ENCODE peak calls at places on chromosome 17, in nine cellular contexts. Y is SK-N-MC, C is endothelial cell of umbilical vein, T is K562, V is prostate gland, F is HL-60, Q is sigmoid colon, N is GM12891, J is vagina. G is an unnamed sample.

GRCh38 chr17:78572277-78573205 is 4.7 kb downstream of the DNAH17 start:
- DNase-seq in Q (no peak), C (no peak), J (no peak), N (no peak), V (no peak), Y (no peak), T (no peak), F (no peak), G (no peak)

GRCh38 chr17:43402078-43402477 is 3.3 kb downstream of the ARL4D start:
- DNase-seq in F (no peak), N (no peak), V (no peak), J (no peak), C (no peak), Q (peak), Y (no peak), T (no peak), G (no peak)

GRCh38 chr17:45234641-45235040 is 13.0 kb downstream of the FMNL1 start:
- DNase-seq in J (no peak), F (no peak), Y (no peak), C (no peak), T (peak), V (no peak), N (no peak), Q (no peak), G (no peak)

GRCh38 chr17:40443988-40444899 is 994 bp downstream of the IGFBP4 start:
- DNase-seq in N (no peak), T (no peak), C (peak), V (no peak), Y (no peak), F (no peak), Q (no peak), J (no peak), G (no peak)

GRCh38 chr17:3944485-3945388 is 19.5 kb downstream of the ATP2A3 start:
- DNase-seq in Q (peak), J (no peak), Y (no peak), V (peak), F (no peak), C (peak), T (peak), N (peak), G (peak)

GRCh38 chr17:76753061-76753961 is 15.4 kb downstream of the MFSD11 start:
- DNase-seq in Y (no peak), N (no peak), F (no peak), T (no peak), J (no peak), Q (no peak), C (no peak), V (no peak), G (no peak)

GRCh38 chr17:885971-886571 is 93.5 kb downstream of the NXN start:
- DNase-seq in C (no peak), T (no peak), N (no peak), J (no peak), F (no peak), V (peak), Q (peak), Y (no peak), G (peak)

GRCh38 chr17:82338858-82339633 is 5.5 kb upstream of the SECTM1 start:
- DNase-seq in T (peak), Y (no peak), Q (peak), V (peak), J (no peak), F (no peak), N (no peak), C (peak), G (no peak)

GRCh38 chr17:57697197-57697596 is 47.9 kb downstream of the CCDC182 start:
- DNase-seq in Q (no peak), N (no peak), V (no peak), F (no peak), J (no peak), C (no peak), T (no peak), Y (no peak), G (no peak)

GRCh38 chr17:57696050-57696449 is 49.0 kb downstream of the CCDC182 start:
- DNase-seq in C (no peak), Y (no peak), T (no peak), V (no peak), F (no peak), J (no peak), N (no peak), Q (no peak), G (no peak)

GRCh38 chr17:57701121-57701520 is 44.0 kb downstream of the CCDC182 start:
- DNase-seq in N (no peak), T (no peak), Q (no peak), F (no peak), V (no peak), C (no peak), J (no peak), Y (no peak), G (no peak)

GRCh38 chr17:57699751-57700186 is 45.3 kb downstream of the CCDC182 start:
- DNase-seq in C (no peak), Y (no peak), F (no peak), Q (no peak), N (no peak), V (no peak), T (no peak), J (peak), G (no peak)

DNA sequence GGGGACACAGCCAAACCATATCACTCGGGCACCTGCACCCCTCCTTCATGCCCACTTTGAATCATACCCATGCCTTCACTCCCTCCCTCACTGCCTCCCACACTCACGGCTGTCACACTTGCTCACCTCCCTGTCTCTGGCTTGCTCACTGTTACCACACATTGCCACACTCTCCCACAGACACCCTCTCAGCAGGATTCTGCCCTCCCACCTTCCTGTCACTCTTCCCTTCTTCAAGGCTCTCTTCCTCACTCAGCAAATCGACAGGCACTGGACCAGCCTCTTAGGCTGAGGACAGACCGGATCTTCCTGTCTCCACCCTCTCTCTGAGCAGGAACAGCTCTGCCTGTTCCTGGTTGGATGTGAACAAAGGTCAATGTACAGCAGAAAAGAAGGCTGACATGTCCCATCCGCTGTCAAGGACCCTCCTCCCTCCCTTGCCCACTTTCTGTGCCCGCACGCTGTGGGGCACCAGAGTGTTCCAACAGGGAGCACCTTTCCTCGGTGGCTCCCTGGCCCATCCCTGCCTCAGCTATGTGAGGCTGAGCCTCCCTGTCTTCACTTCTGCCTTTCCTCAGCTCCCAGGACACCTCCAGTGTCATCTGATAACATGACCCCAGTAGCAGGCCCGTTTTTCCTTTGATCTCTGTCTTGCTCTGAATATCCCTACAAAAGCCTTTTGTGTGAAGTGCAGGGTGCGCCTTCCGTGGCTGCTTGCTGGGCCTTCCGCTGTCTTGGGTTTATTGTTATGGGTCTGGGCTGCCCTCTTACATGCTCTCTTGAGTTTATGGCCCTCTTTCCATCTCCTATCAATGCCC is 47.0 kb downstream of the CCDC182 start:
- DNase-seq in N (no peak), V (no peak), C (no peak), Y (no peak), F (peak), J (no peak), Q (no peak), T (no peak), G (peak)
- TF ChIP-seq POLR2AphosphoS5 in N (no peak), V (no peak), C (no peak), Y (no peak), F (no peak), J (no peak), Q (no peak), T (no peak), G (no peak)

GRCh38 chr17:9566067-9566466 is 9.6 kb downstream of the STX8 start:
- DNase-seq in N (no peak), T (no peak), V (no peak), Q (no peak), F (no peak), Y (no peak), C (peak), J (no peak), G (no peak)

GRCh38 chr17:9575381-9576072 is at the start of gene STX8:
- DNase-seq in C (peak), T (peak), N (peak), J (peak), Q (peak), F (peak), V (peak), Y (no peak), G (peak)

GRCh38 chr17:9568957-9569588 is 6.5 kb downstream of the STX8 start:
- DNase-seq in Q (no peak), J (no peak), N (no peak), V (no peak), F (no peak), T (no peak), Y (no peak), C (no peak), G (no peak)

GRCh38 chr17:9568004-9568403 is 7.6 kb downstream of the STX8 start:
- DNase-seq in V (no peak), F (no peak), Y (no peak), Q (no peak), T (no peak), N (no peak), J (no peak), C (no peak), G (no peak)

DNA sequence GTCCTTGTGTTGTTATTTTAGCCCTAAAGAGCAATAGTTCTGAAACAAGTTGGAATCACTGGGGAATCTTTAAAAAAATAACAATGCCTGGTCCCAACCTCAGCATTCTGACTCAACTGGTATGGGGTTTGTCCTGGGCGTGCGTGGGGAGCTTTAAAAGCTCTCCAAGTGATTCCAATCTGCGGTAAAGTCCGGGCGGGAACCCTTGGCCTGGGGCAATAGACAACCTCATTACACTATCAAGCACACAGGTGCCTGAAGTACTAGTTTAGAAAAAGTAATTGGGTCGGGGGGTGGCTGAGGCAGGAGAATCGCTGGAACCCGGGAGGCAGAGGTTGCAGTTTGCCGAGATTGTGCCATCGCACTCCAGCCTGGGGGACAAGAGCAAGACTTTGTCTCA is 4.4 kb downstream of the STX8 start:
- DNase-seq in N (no peak), V (no peak), F (no peak), T (no peak), Y (no peak), Q (no peak), J (no peak), C (no peak), G (no peak)
- TF ChIP-seq POLR2AphosphoS5 in N (no peak), V (no peak), F (no peak), T (no peak), Y (no peak), Q (no peak), J (no peak), C (no peak), G (no peak)

GRCh38 chr17:5485270-5486205 is at the start of gene DERL2:
- DNase-seq in J (no peak), T (peak), V (peak), F (no peak), N (no peak), Q (no peak), Y (no peak), C (no peak), G (no peak)
- TF ChIP-seq POLR2AphosphoS5 in J (no peak), T (no peak), V (no peak), F (no peak), N (no peak), Q (no peak), Y (no peak), C (peak), G (no peak)

GRCh38 chr17:13114601-13115024 is 96.8 kb upstream of the ELAC2 start:
- DNase-seq in F (no peak), C (no peak), Q (no peak), N (no peak), V (no peak), J (no peak), T (peak), Y (no peak), G (no peak)

GRCh38 chr17:13117616-13118015 is 99.8 kb upstream of the ELAC2 start:
- DNase-seq in F (no peak), C (no peak), Q (no peak), V (no peak), N (no peak), T (no peak), J (no peak), Y (no peak), G (no peak)

GRCh38 chr17:13118311-13118710 is 100.5 kb upstream of the ELAC2 start:
- DNase-seq in Y (no peak), T (no peak), Q (no peak), J (no peak), C (no peak), F (no peak), V (no peak), N (no peak), G (no peak)

GRCh38 chr17:13113821-13114525 is 96.1 kb upstream of the ELAC2 start:
- DNase-seq in T (no peak), C (no peak), Y (no peak), F (no peak), Q (no peak), J (no peak), N (no peak), V (no peak), G (no peak)
- TF ChIP-seq POLR2AphosphoS5 in T (no peak), C (no peak), Y (no peak), F (no peak), Q (no peak), J (no peak), N (no peak), V (no peak), G (no peak)

GRCh38 chr17:7548585-7549400 is at the start of gene TNFSF12:
- DNase-seq in T (peak), Y (no peak), J (no peak), C (peak), F (no peak), N (peak), V (peak), Q (peak), G (peak)
- TF ChIP-seq POLR2AphosphoS5 in T (peak), Y (no peak), J (no peak), C (peak), F (no peak), N (no peak), V (no peak), Q (no peak), G (no peak)

GRCh38 chr17:59825533-59826316 is 67.0 kb downstream of the TUBD1 start:
- DNase-seq in F (no peak), V (no peak), T (no peak), C (peak), Q (no peak), N (no peak), J (no peak), Y (no peak), G (no peak)

GRCh38 chr17:59826741-59827453 is 65.8 kb downstream of the TUBD1 start:
- DNase-seq in Q (no peak), N (no peak), F (no peak), J (no peak), C (no peak), Y (no peak), T (no peak), V (no peak), G (no peak)

GRCh38 chr17:59828478-59828760 is 64.3 kb downstream of the TUBD1 start:
- DNase-seq in Q (no peak), C (no peak), V (no peak), N (no peak), T (no peak), Y (no peak), F (no peak), J (no peak), G (no peak)

GRCh38 chr17:59829217-59830006 is 63.3 kb downstream of the TUBD1 start:
- DNase-seq in N (no peak), Q (no peak), Y (peak), F (peak), J (no peak), C (peak), V (no peak), T (peak), G (no peak)

DNA sequence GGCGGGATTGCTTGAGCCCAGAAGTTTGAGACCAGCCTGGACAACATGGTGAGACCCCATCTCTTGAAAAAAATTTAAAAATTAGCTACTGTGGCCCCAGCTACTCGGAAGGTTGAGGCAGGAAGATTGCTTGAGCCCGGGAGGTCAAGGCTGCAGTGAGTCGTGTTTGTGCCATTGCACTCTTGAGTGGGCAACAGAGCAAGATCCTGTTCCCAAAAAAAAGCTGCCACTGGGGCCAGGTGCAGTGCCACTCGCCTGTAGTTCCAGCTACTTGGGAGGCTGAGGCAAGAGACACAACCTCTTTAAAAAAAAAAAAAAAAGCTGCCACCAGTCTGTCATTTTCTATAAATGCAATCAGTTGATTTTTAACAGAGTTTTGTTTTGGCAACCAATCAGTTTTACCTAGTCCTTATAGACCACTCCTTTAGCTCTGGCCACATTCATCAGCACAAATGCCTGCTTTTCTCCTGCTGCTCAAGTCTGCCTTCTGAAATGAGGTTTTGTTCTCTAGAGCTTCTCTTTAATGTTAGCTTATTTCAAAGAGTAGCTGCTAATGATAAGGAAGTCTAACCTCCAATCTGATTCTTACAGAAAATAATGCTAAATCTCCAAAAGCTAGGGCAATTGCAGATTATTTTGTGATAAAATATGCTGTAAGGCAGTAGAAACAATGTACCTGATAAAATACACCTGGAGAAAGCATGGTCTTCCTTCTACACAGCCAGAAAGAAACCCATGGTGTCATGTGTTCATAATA is 64.8 kb downstream of the TUBD1 start:
- DNase-seq in N (no peak), Y (no peak), F (no peak), J (no peak), V (no peak), T (no peak), Q (no peak), C (peak), G (no peak)
- TF ChIP-seq POLR2AphosphoS5 in N (no peak), Y (no peak), F (no peak), J (no peak), V (no peak), T (no peak), Q (no peak), C (no peak), G (no peak)

GRCh38 chr17:58334661-58335060 is 6.1 kb upstream of the TSPOAP1 start:
- DNase-seq in Y (no peak), C (no peak), J (no peak), T (no peak), F (no peak), V (no peak), Q (peak), N (no peak), G (peak)

GRCh38 chr17:58335061-58335731 is 6.6 kb upstream of the TSPOAP1 start:
- DNase-seq in F (peak), C (no peak), Q (peak), J (no peak), V (no peak), Y (no peak), N (no peak), T (no peak), G (no peak)

GRCh38 chr17:58331815-58332719 is 3.5 kb upstream of the TSPOAP1 start:
- DNase-seq in Y (no peak), C (no peak), J (no peak), Q (no peak), T (peak), N (no peak), V (no peak), F (peak), G (no peak)

GRCh38 chr17:58332720-58333395 is 4.3 kb upstream of the TSPOAP1 start:
- DNase-seq in V (no peak), C (no peak), Q (no peak), J (no peak), T (no peak), Y (no peak), F (peak), N (no peak), G (no peak)

GRCh38 chr17:58333396-58334207 is 5.0 kb upstream of the TSPOAP1 start:
- DNase-seq in Y (no peak), C (no peak), J (no peak), V (no peak), Q (no peak), T (no peak), N (no peak), F (no peak), G (no peak)
- TF ChIP-seq POLR2AphosphoS5 in Y (no peak), C (no peak), J (no peak), V (no peak), Q (no peak), T (no peak), N (peak), F (no peak), G (no peak)